ENCODE peak calls at places on chromosomes 4 and X, in eight cellular contexts. D is foreskin melanocyte; A is hepatic stellate cell; X is naive B cell; T is naive thymus-derived CD8-positive, alpha-beta T cell; B is CD4-positive, alpha-beta memory T cell; Z is hepatocyte; N is central memory CD4-positive, alpha-beta T cell. E is an unnamed sample.

GRCh38 chr4:5940470-5941203 is 47.8 kb upstream of the CRMP1 start:
- DNase-seq in X (no peak), A (no peak), T (no peak), Z (no peak), N (no peak), D (no peak), B (no peak), E (no peak)

GRCh38 chr4:101706535-101707057 is 83.9 kb upstream of the BANK1 start:
- DNase-seq in D (no peak), N (no peak), T (no peak), B (no peak), A (no peak), Z (no peak), X (no peak), E (no peak)

GRCh38 chr4:7757501-7758443 is 181.9 kb downstream of the AFAP1 start:
- DNase-seq in N (no peak), T (no peak), X (no peak), B (no peak), D (no peak), A (no peak), Z (peak), E (no peak)

GRCh38 chr4:183100827-183101226 is 1.8 kb downstream of the WWC2 start:
- DNase-seq in D (no peak), T (no peak), A (no peak), B (no peak), Z (peak), N (no peak), X (no peak), E (no peak)

GRCh38 chr4:118352843-118353373 is at the start of gene PRSS12:
- DNase-seq in Z (peak), A (peak), B (peak), N (peak), D (peak), X (peak), T (peak), E (peak)

GRCh38 chrX:73478961-73479360 is 32.1 kb downstream of the CDX4 start:
- DNase-seq in A (no peak), D (no peak), X (no peak), N (no peak), Z (peak), B (no peak), T (no peak), E (no peak)

GRCh38 chr4:25358515-25359275 is 18.4 kb upstream of the ANAPC4 start:
- DNase-seq in T (no peak), Z (peak), N (no peak), A (no peak), D (no peak), B (no peak), X (no peak), E (no peak)

GRCh38 chr4:77618383-77619241 is 13.0 kb downstream of the CXCL13 start:
- DNase-seq in N (peak), A (peak), D (peak), Z (peak), B (peak), X (peak), T (peak), E (peak)

GRCh38 chrX:40310016-40310415 is 212.3 kb upstream of the BCOR start:
- DNase-seq in T (no peak), D (no peak), B (no peak), N (no peak), A (no peak), X (no peak), Z (no peak), E (no peak)

GRCh38 chr4:11428701-11429571 is at the start of gene HS3ST1:
- DNase-seq in N (no peak), X (peak), B (peak), Z (peak), T (no peak), A (peak), D (peak), E (peak)

GRCh38 chr4:26242451-26242850 is 78.4 kb upstream of the RBPJ start:
- DNase-seq in B (no peak), T (no peak), X (no peak), N (no peak), A (no peak), D (no peak), Z (no peak), E (no peak)